ENCODE peak calls at places on chromosomes 3 and 15, in nine cellular contexts. S, A, R, J, B, I, O, Y and T are unnamed samples.

GRCh38 chr15:70488002-70488605 is 275.3 kb downstream of the UACA start:
- DNase-seq in A (peak; percentile 81), I (peak; percentile 64), S (peak; percentile 84), R (peak; percentile 54), Y (peak; percentile 82), J (peak; percentile 62), B (peak; percentile 30), O (peak; percentile 78), T (peak; percentile 69)

GRCh38 chr3:71681224-71681668 is 44.0 kb downstream of the EIF4E3 start:
- DNase-seq in O (peak; percentile 51), I (peak; percentile 28), Y (peak; percentile 69), A (peak; percentile 88), R (no peak), J (peak; percentile 80), B (peak; percentile 14), S (peak; percentile 78), T (peak; percentile 43)

GRCh38 chr3:53109822-53110771 is 20.1 kb downstream of the RFT1 start:
- DNase-seq in B (no peak), O (peak; percentile 80), I (no peak), S (peak; percentile 87), Y (peak; percentile 75), J (no peak), A (peak; percentile 48), R (peak; percentile 7), T (peak; percentile 47)

GRCh38 chr3:65342084-65342683 is 654.4 kb upstream of the ADAMTS9 start:
- DNase-seq in A (peak; percentile 18), B (no peak), J (peak; percentile 50), R (no peak), I (no peak), Y (no peak), O (no peak), S (peak; percentile 29), T (peak; percentile 29)

GRCh38 chr15:97082835-97083234 is 752.3 kb downstream of the NR2F2 start:
- DNase-seq in A (no peak), S (no peak), O (no peak), J (no peak), I (no peak), B (no peak), R (no peak), Y (no peak), T (no peak)

GRCh38 chr15:88834211-88834812 is 31.1 kb downstream of the ACAN start:
- DNase-seq in S (peak; percentile 44), Y (peak; percentile 58), R (peak; percentile 17), O (no peak), J (peak; percentile 63), A (peak; percentile 67), I (no peak), B (peak; percentile 39), T (peak; percentile 40)

GRCh38 chr15:81520480-81520879 is 146.5 kb upstream of the TMC3 start:
- DNase-seq in A (no peak), Y (no peak), B (no peak), R (no peak), S (no peak), J (no peak), I (no peak), O (no peak), T (no peak)

GRCh38 chr3:151091685-151092352 is 6.4 kb downstream of the MED12L start:
- DNase-seq in B (no peak), J (peak; percentile 65), Y (no peak), R (no peak), I (no peak), A (no peak), S (peak; percentile 38), O (no peak), T (no peak)

GRCh38 chr15:31214864-31215489 is 111.7 kb upstream of the KLF13 start:
- DNase-seq in B (no peak), S (peak; percentile 59), I (no peak), J (no peak), R (no peak), O (peak; percentile 88), A (peak; percentile 20), Y (peak; percentile 76), T (peak; percentile 58)

GRCh38 chr15:101044625-101045235 is 125.6 kb downstream of the LRRK1 start:
- DNase-seq in B (no peak), S (no peak), Y (no peak), I (no peak), A (no peak), J (no peak), R (no peak), O (peak; percentile 7), T (no peak)

GRCh38 chr3:160587105-160587504 is 21.7 kb upstream of the KPNA4 start:
- DNase-seq in J (no peak), A (peak; percentile 38), O (no peak), R (no peak), B (no peak), I (no peak), S (no peak), Y (peak; percentile 86), T (no peak)

GRCh38 chr3:126014252-126014651 is 45.3 kb downstream of the ROPN1B start:
- DNase-seq in B (no peak), Y (no peak), I (no peak), J (no peak), A (peak; percentile 39), R (no peak), O (peak; percentile 9), S (peak; percentile 81), T (no peak)

GRCh38 chr15:100210338-100210737 is 131.4 kb downstream of the ADAMTS17 start:
- DNase-seq in O (no peak), A (no peak), I (no peak), J (no peak), S (no peak), B (no peak), R (no peak), Y (no peak), T (no peak)

GRCh38 chr15:24856397-24857093 is 98.2 kb upstream of the SNRPN start:
- DNase-seq in A (peak; percentile 48), I (no peak), J (no peak), B (peak; percentile 4), S (no peak), Y (no peak), R (no peak), O (no peak), T (peak; percentile 50)